ENCODE peak calls at places on chromosome 11, in five cellular contexts. X is lung, G is lower leg skin, A is upper lobe of right lung, V is pancreas. Y is an unnamed sample.
A peak's percentile ranks its signal among the peaks of the same experiment; 100 is the strongest.

GRCh38 chr11:76791861-76792260 is 8.7 kb downstream of the TSKU start:
- DNase-seq in X (no peak), G (no peak), A (no peak), V (no peak), Y (peak; percentile 78)

GRCh38 chr11:100072131-100072530 is 615.0 kb upstream of the ARHGAP42 start:
- DNase-seq in X (no peak), G (no peak), A (no peak), V (no peak), Y (no peak)

GRCh38 chr11:134911514-134912180 is 499.6 kb upstream of the B3GAT1 start:
- DNase-seq in X (no peak), G (no peak), A (no peak), V (no peak), Y (no peak)

GRCh38 chr11:15101072-15101701 is 13.5 kb upstream of the INSC start:
- DNase-seq in X (peak; percentile 58), G (peak; percentile 29), A (peak; percentile 71), V (peak; percentile 36), Y (peak; percentile 80)

GRCh38 chr11:131099746-131100145 is 183.5 kb upstream of the SNX19 start:
- DNase-seq in X (peak; percentile 20), G (no peak), A (no peak), V (no peak), Y (peak; percentile 5)

GRCh38 chr11:69201764-69202370 is 46.1 kb downstream of the SMIM38 start:
- DNase-seq in X (no peak), G (no peak), A (peak; percentile 45), V (no peak), Y (no peak)

GRCh38 chr11:69915151-69915500 is 95.9 kb upstream of the FGF3 start:
- DNase-seq in X (no peak), G (no peak), A (no peak), V (no peak), Y (no peak)

GRCh38 chr11:127624455-127624854 is 623.9 kb upstream of the KIRREL3 start:
- DNase-seq in X (no peak), G (no peak), A (no peak), V (no peak), Y (no peak)

GRCh38 chr11:84909740-84910139 is 717.4 kb downstream of the DLG2 start:
- DNase-seq in X (no peak), G (no peak), A (no peak), V (no peak), Y (no peak)

GRCh38 chr11:17767301-17767885 is 32.8 kb downstream of the KCNC1 start:
- DNase-seq in X (no peak), G (no peak), A (peak; percentile 38), V (no peak), Y (no peak)

GRCh38 chr11:69292221-69292648 is 1.7 kb upstream of the MYEOV start:
- DNase-seq in X (no peak), G (no peak), A (no peak), V (no peak), Y (no peak)

GRCh38 chr11:32231909-32232493 is 141.1 kb downstream of the RCN1 start:
- DNase-seq in X (no peak), G (no peak), A (no peak), V (no peak), Y (peak; percentile 16)

GRCh38 chr11:129728571-129728970 is 87.1 kb upstream of the TMEM45B start:
- DNase-seq in X (no peak), G (no peak), A (no peak), V (peak; percentile 24), Y (no peak)

GRCh38 chr11:126703661-126704060 is 296.9 kb downstream of the KIRREL3 start:
- DNase-seq in X (no peak), G (no peak), A (no peak), V (no peak), Y (no peak)

GRCh38 chr11:73154178-73154577 is 12.1 kb upstream of the FCHSD2 start:
- DNase-seq in X (no peak), G (no peak), A (no peak), V (no peak), Y (no peak)

GRCh38 chr11:2781413-2782274 is 81.8 kb upstream of the KCNQ1OT1 start:
- DNase-seq in X (peak; percentile 27), G (peak; percentile 9), A (peak; percentile 59), V (no peak), Y (peak; percentile 7)

GRCh38 chr11:73141031-73141308 is 1.1 kb downstream of the FCHSD2 start:
- DNase-seq in X (peak; percentile 31), G (no peak), A (no peak), V (no peak), Y (no peak)

GRCh38 chr11:109302591-109303334 is 119.2 kb upstream of the C11orf87 start:
- DNase-seq in X (no peak), G (no peak), A (no peak), V (no peak), Y (no peak)

GRCh38 chr11:47020793-47021624 is 84.4 kb downstream of the CSTPP1 start:
- DNase-seq in X (no peak), G (no peak), A (no peak), V (no peak), Y (peak; percentile 11)

GRCh38 chr11:79081441-79082124 is 359.2 kb downstream of the TENM4 start:
- DNase-seq in X (no peak), G (no peak), A (no peak), V (no peak), Y (peak; percentile 62)

GRCh38 chr11:105100206-105100605 is 39.4 kb downstream of the CARD18 start:
- DNase-seq in X (no peak), G (no peak), A (no peak), V (no peak), Y (no peak)

GRCh38 chr11:128505449-128506058 is 81.8 kb downstream of the ETS1 start:
- DNase-seq in X (no peak), G (no peak), A (no peak), V (no peak), Y (no peak)

GRCh38 chr11:76617553-76618265 is 52.8 kb downstream of the LRRC32 start:
- DNase-seq in X (no peak), G (no peak), A (no peak), V (no peak), Y (peak; percentile 43)

GRCh38 chr11:111748035-111748804 is 18.0 kb downstream of the PPP2R1B start:
- DNase-seq in X (no peak), G (no peak), A (no peak), V (no peak), Y (no peak)

GRCh38 chr11:35664977-35665441 is 2.4 kb downstream of the TRIM44 start:
- DNase-seq in X (no peak), G (no peak), A (no peak), V (no peak), Y (peak; percentile 23)
- H3K4me3 ChIP-seq in X (no peak overlapping the region), G (no peak overlapping the region), A (no peak overlapping the region), V (no peak overlapping the region), Y (no peak overlapping the region)

DNA sequence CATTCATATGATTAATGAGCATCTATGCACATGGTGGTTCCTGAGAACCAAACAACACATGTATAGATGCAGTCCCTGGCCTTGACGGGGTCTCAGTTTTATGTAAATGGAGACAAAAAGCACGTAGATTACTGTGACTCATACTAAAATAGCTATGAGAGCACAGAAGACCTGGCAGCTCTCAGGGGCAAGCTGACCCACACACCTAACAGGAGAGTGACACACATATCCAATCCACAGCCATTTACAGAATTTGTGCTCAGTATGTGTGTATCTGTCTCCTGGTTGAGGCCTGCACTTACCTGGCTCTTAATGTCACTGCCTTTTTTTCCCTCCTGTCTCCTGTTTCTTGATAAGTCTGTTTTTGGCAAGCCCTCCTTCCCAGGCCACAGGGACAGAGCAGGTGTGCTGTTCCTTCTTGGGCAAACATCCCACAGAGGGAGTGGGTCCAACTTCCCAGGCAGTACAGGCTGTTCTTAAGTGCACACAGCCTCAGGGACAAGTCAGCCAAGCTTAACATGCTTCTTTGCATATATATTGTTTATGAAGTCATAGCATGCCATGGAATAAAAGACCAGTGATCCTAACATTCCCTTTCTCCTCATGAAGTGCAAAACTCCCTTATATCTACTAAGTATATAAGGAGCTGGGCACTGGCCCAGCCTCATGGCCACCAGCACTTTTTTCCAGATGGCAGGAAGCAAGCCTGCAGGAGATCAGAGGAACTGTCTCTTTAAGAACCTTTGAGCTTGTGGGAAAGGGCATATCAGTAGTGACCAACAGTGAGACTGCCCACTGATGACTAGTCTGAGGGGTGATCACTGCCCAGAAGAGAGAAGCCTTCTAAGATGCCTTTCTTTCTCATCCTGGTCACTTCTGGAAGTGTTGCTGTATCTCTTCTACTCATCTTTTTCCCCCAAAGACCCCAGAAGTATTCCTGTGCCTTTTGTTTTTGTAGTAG is 124.7 kb upstream of the CCDC90B start:
- DNase-seq in X (no peak), G (no peak), A (no peak), V (peak; percentile 91), Y (no peak)
- TF ChIP-seq CTCF in X (no peak), G (no peak), A (no peak), V (no peak), Y (no peak)

GRCh38 chr11:123516238-123516637 is 86.2 kb downstream of the GRAMD1B start:
- DNase-seq in X (no peak), G (no peak), A (no peak), V (no peak), Y (no peak)

GRCh38 chr11:123507043-123507442 is 77.0 kb downstream of the GRAMD1B start:
- DNase-seq in X (no peak), G (no peak), A (no peak), V (no peak), Y (peak; percentile 70)

GRCh38 chr11:123510579-123510905 is 80.5 kb downstream of the GRAMD1B start:
- DNase-seq in X (no peak), G (no peak), A (no peak), V (no peak), Y (no peak)

GRCh38 chr11:123509737-123510578 is 79.9 kb downstream of the GRAMD1B start:
- DNase-seq in X (no peak), G (no peak), A (no peak), V (no peak), Y (peak; percentile 88)

DNA sequence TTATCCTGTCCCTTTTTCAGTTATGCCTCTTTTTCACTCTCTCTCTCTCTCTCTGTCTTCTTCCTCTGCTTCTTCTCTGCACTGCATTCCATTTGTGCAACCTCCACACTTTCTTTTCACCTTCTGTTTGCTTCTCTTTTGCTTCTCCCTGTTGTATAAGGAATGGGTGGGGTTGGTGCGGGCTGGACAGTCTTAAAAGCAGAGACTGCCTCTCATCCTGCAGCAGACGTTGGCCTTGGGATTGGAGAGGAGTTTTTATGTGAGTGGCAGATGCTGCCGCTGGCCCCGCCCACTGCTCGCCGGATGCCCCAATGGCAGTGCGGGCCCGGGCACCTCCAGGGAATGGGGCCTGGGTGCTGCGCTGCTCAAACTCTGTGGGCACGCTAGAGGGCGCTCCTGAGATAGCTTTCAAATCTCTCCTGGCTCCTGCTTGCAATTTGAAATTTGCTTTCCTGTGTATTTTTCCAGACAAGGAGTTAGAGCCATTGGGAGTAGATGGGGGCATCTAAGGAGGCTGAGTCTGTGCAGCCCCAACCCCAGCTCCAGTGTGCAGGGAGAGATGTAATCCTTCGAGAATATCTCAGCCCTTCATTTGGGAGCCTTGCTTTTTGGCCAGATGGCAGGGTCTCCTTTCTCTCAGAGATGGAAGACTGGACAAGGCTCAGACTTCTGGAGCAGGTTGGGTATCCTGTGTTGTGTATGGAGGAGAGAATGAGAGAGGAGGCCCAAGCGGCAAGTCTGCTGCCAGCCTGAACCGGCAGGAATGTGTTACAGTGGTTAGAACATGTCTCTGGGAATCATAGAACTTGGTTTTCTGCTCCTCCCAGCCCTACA is 81.2 kb downstream of the GRAMD1B start:
- DNase-seq in X (peak; percentile 77), G (peak; percentile 65), A (peak; percentile 86), V (peak; percentile 62), Y (peak; percentile 91)
- H3K4me3 ChIP-seq in X (no peak overlapping the region), G (no peak overlapping the region), A (no peak overlapping the region), V (no peak overlapping the region), Y (no peak overlapping the region)

GRCh38 chr11:103055174-103055890 is 36.6 kb downstream of the DCUN1D5 start:
- DNase-seq in X (no peak), G (no peak), A (no peak), V (no peak), Y (peak; percentile 62)
- TF ChIP-seq CTCF in X (peak; percentile 47), G (no peak), A (peak; percentile 73), V (peak; percentile 59), Y (peak; percentile 58)

GRCh38 chr11:45145083-45145420 is 1.4 kb upstream of the PRDM11 start:
- DNase-seq in X (no peak), G (no peak), A (peak; percentile 5), V (no peak), Y (no peak)
- H3K4me3 ChIP-seq in X (no peak overlapping the region), G (no peak overlapping the region), A (no peak overlapping the region), V (no peak overlapping the region), Y (no peak overlapping the region)